ENCODE peak calls at places on chromosomes 2 and 18, in nine cellular contexts. T is GM19239; B is CD4-positive, alpha-beta T cell; Z is astrocyte; G is activated CD4-positive, alpha-beta T cell treated with anti-CD3 and anti-CD28 coated beads, Interleukin-2, amount 50 U/mL, for 1 hour; J is OCI-LY7; F is AG09309; V is HEK293T; L is NAMALWA. N is an unnamed sample.

GRCh38 chr2:181085729-181086128 is 105.3 kb downstream of the UBE2E3 start:
- DNase-seq in J (no peak), Z (no peak), F (no peak), T (no peak), V (no peak), L (no peak), G (no peak), B (no peak), N (no peak)

GRCh38 chr2:174603280-174603679 is 5.7 kb upstream of the WIPF1 start:
- DNase-seq in F (peak), J (peak), L (peak), B (peak), T (no peak), Z (peak), V (peak), G (peak), N (peak)

GRCh38 chr2:228469721-228470120 is 288.2 kb upstream of the SPHKAP start:
- DNase-seq in B (no peak), G (no peak), F (no peak), J (no peak), T (no peak), V (no peak), Z (no peak), L (no peak), N (no peak)

GRCh38 chr2:41326801-41327200 is 721.0 kb upstream of the PKDCC start:
- DNase-seq in J (no peak), T (no peak), B (no peak), V (no peak), Z (no peak), F (no peak), G (no peak), L (no peak), N (no peak)

GRCh38 chr2:68465081-68465916 is 1.8 kb downstream of the FBXO48 start:
- DNase-seq in B (peak), L (no peak), Z (no peak), T (no peak), G (peak), V (no peak), J (no peak), F (no peak), N (peak)

GRCh38 chr2:148533004-148533403 is 111.5 kb upstream of the EPC2 start:
- DNase-seq in J (no peak), B (no peak), T (no peak), V (no peak), L (no peak), Z (no peak), F (no peak), G (no peak), N (no peak)

GRCh38 chr18:63427566-63427965 is 5.3 kb upstream of the VPS4B start:
- DNase-seq in J (no peak), L (no peak), B (no peak), T (no peak), Z (no peak), V (no peak), F (no peak), G (no peak), N (peak)

GRCh38 chr2:209727077-209727476 is 44.6 kb upstream of the UNC80 start:
- DNase-seq in G (no peak), Z (no peak), J (no peak), B (no peak), L (no peak), F (no peak), T (no peak), V (no peak), N (no peak)

GRCh38 chr18:70489556-70489955 is 200.7 kb downstream of the SOCS6 start:
- DNase-seq in Z (no peak), V (no peak), T (no peak), B (no peak), J (no peak), G (no peak), F (no peak), L (no peak), N (no peak)

GRCh38 chr18:13120967-13121586 is 97.5 kb upstream of the LDLRAD4 start:
- DNase-seq in B (no peak), G (no peak), L (no peak), V (no peak), J (no peak), F (no peak), Z (peak), T (no peak), N (no peak)

GRCh38 chr18:36695806-36696205 is 133.0 kb downstream of the TPGS2 start:
- DNase-seq in Z (no peak), J (no peak), T (no peak), L (no peak), G (no peak), V (no peak), B (no peak), F (no peak), N (no peak)

GRCh38 chr2:130864830-130865229 is 28.1 kb downstream of the ARHGEF4 start:
- DNase-seq in B (no peak), Z (peak), F (peak), L (peak), V (no peak), T (no peak), J (peak), G (no peak), N (no peak)

GRCh38 chr2:187842978-187843847 is 289.0 kb upstream of the TFPI start:
- DNase-seq in Z (peak), F (peak), B (no peak), V (peak), T (no peak), L (peak), G (no peak), J (peak), N (peak)

GRCh38 chr2:61443342-61444041 is 27.4 kb downstream of the USP34 start:
- DNase-seq in B (no peak), F (no peak), V (no peak), L (peak), T (peak), G (no peak), J (peak), Z (no peak), N (peak)

GRCh38 chr2:131493199-131494018 is 1.2 kb upstream of the MZT2A start:
- DNase-seq in G (no peak), J (peak), B (no peak), F (no peak), T (no peak), L (peak), Z (no peak), V (no peak), N (no peak)

GRCh38 chr18:12597775-12598174 is 60.1 kb downstream of the SPIRE1 start:
- DNase-seq in L (no peak), J (no peak), G (no peak), B (no peak), V (no peak), F (peak), T (no peak), Z (peak), N (no peak)

N was measured in GM12865.